ENCODE peak calls at places on chromosomes 12 and 14, in nine cellular contexts. R, A, C, Y, F, O, S, K and M are unnamed samples.

GRCh38 chr12:28248555-28249127 is 58.4 kb downstream of the CCDC91 start:
- DNase-seq in A (no peak), R (no peak), F (no peak), C (no peak), O (no peak), Y (no peak), S (no peak), K (no peak), M (no peak)

GRCh38 chr12:2034633-2035420 is 18.0 kb upstream of the CACNA1C start:
- DNase-seq in F (peak; percentile 89), R (peak; percentile 93), S (peak; percentile 34), Y (peak; percentile 75), K (peak; percentile 84), A (peak; percentile 88), C (peak; percentile 98), O (peak; percentile 91), M (peak; percentile 86)

GRCh38 chr12:99476956-99477355 is 170.6 kb upstream of the GARIN6 start:
- DNase-seq in S (no peak), Y (no peak), K (no peak), R (no peak), A (no peak), F (no peak), O (no peak), C (no peak), M (no peak)

GRCh38 chr12:118064608-118065007 is 3.6 kb upstream of the WSB2 start:
- DNase-seq in O (no peak), R (no peak), Y (no peak), F (no peak), A (no peak), S (no peak), K (no peak), C (no peak), M (peak; percentile 34)

GRCh38 chr14:89617471-89618291 is 200.6 kb upstream of the FOXN3 start:
- DNase-seq in S (no peak), C (no peak), A (no peak), K (no peak), R (peak; percentile 59), O (no peak), F (no peak), Y (no peak), M (peak; percentile 47)

GRCh38 chr14:97458302-97459137 is 661.3 kb downstream of the VRK1 start:
- DNase-seq in S (no peak), R (peak; percentile 28), K (no peak), F (peak; percentile 33), C (peak; percentile 87), O (no peak), Y (no peak), A (no peak), M (no peak)

GRCh38 chr14:103721334-103722120 is 5.9 kb downstream of the ZFYVE21 start:
- DNase-seq in A (no peak), Y (peak; percentile 42), R (no peak), S (no peak), C (peak; percentile 63), K (no peak), O (no peak), F (no peak), M (no peak)

GRCh38 chr12:56951582-56952339 is 5.6 kb downstream of the RDH16 start:
- DNase-seq in F (no peak), K (no peak), O (no peak), S (no peak), Y (no peak), C (no peak), A (no peak), R (no peak), M (no peak)

GRCh38 chr14:95365401-95365800 is 45.7 kb upstream of the CLMN start:
- DNase-seq in Y (no peak), C (no peak), R (no peak), S (no peak), O (no peak), F (no peak), K (no peak), A (no peak), M (no peak)

GRCh38 chr12:122031342-122032216 is 9.9 kb downstream of the BCL7A start:
- DNase-seq in K (no peak), F (no peak), A (no peak), S (no peak), O (peak; percentile 66), Y (peak; percentile 79), R (peak; percentile 59), C (no peak), M (peak; percentile 70)

GRCh38 chr12:77401062-77401461 is 335.7 kb upstream of the E2F7 start:
- DNase-seq in A (no peak), R (no peak), C (no peak), F (no peak), Y (no peak), O (no peak), S (no peak), K (no peak), M (no peak)

GRCh38 chr14:94638330-94638729 is 26.1 kb downstream of the SERPINA3 start:
- DNase-seq in O (peak; percentile 38), F (no peak), K (no peak), R (no peak), S (no peak), C (no peak), Y (no peak), A (no peak), M (no peak)

GRCh38 chr14:100404419-100404818 is 81.3 kb downstream of the SLC25A47 start:
- DNase-seq in R (no peak), Y (no peak), C (no peak), A (no peak), K (no peak), F (no peak), S (no peak), O (no peak), M (no peak)

GRCh38 chr12:7859552-7859951 is 13.2 kb downstream of the SLC2A14 start:
- DNase-seq in K (no peak), R (no peak), O (no peak), F (no peak), A (no peak), C (no peak), S (no peak), Y (no peak), M (no peak)

GRCh38 chr12:22657538-22657937 is 32.6 kb downstream of the ETNK1 start:
- DNase-seq in F (no peak), O (no peak), A (no peak), S (no peak), Y (no peak), R (no peak), K (no peak), C (no peak), M (no peak)

GRCh38 chr14:71780075-71780474 is 152.2 kb upstream of the RGS6 start:
- DNase-seq in S (no peak), R (no peak), K (no peak), C (no peak), F (no peak), O (no peak), Y (no peak), A (no peak), M (no peak)

GRCh38 chr14:61512508-61512907 is 182.8 kb upstream of the HIF1A start:
- DNase-seq in S (no peak), F (no peak), O (no peak), A (no peak), C (no peak), Y (no peak), K (no peak), R (no peak), M (no peak)

GRCh38 chr12:30603129-30603528 is 92.5 kb downstream of the IPO8 start:
- DNase-seq in K (no peak), S (no peak), O (no peak), R (no peak), Y (no peak), C (no peak), A (no peak), F (no peak), M (no peak)

GRCh38 chr12:120710805-120711296 is 593 bp downstream of the UNC119B start:
- DNase-seq in S (no peak), R (peak; percentile 42), O (no peak), Y (peak; percentile 43), K (peak; percentile 38), A (peak; percentile 30), C (no peak), F (no peak), M (peak; percentile 32)

GRCh38 chr14:65208548-65208947 is 106.2 kb upstream of the MAX start:
- DNase-seq in R (no peak), A (no peak), C (peak; percentile 32), O (no peak), F (no peak), S (no peak), Y (no peak), K (no peak), M (no peak)

GRCh38 chr14:65203574-65203973 is 101.3 kb upstream of the MAX start:
- DNase-seq in K (no peak), C (no peak), F (no peak), A (no peak), S (no peak), R (no peak), O (no peak), Y (no peak), M (no peak)

GRCh38 chr14:65206078-65206447 is 103.7 kb upstream of the MAX start:
- DNase-seq in O (no peak), A (no peak), C (no peak), K (no peak), Y (no peak), S (no peak), F (no peak), R (no peak), M (no peak)

GRCh38 chr14:65204056-65204455 is 101.7 kb upstream of the MAX start:
- DNase-seq in F (no peak), Y (no peak), R (no peak), K (no peak), S (no peak), C (no peak), A (no peak), O (no peak), M (no peak)

GRCh38 chr14:65206448-65207096 is 104.3 kb upstream of the MAX start:
- DNase-seq in O (no peak), F (no peak), S (no peak), C (no peak), A (no peak), R (no peak), Y (no peak), K (no peak), M (no peak)
- TF ChIP-seq POLR2A in O (no peak), F (no peak), S (no peak), C (no peak), A (peak; percentile 56), R (no peak), Y (no peak), K (peak; percentile 77), M (no peak)

GRCh38 chr14:49692895-49693737 is at the start of gene KLHDC1:
- DNase-seq in Y (peak; percentile 49), C (peak; percentile 96), R (peak; percentile 89), K (peak; percentile 58), A (peak; percentile 52), O (peak; percentile 87), F (peak; percentile 93), S (peak; percentile 23), M (peak; percentile 76)
- TF ChIP-seq POLR2A in Y (peak; percentile 91), C (peak; percentile 97), R (peak; percentile 95), K (peak; percentile 81), A (no peak), O (peak; percentile 93), F (peak; percentile 84), S (peak; percentile 13), M (peak; percentile 76)

GRCh38 chr12:6828671-6829531 is 694 bp downstream of the P3H3 start:
- DNase-seq in S (no peak), O (no peak), A (no peak), F (peak; percentile 36), C (peak; percentile 91), K (no peak), R (peak; percentile 57), Y (no peak), M (no peak)
- TF ChIP-seq POLR2A in S (no peak), O (no peak), A (no peak), F (no peak), C (no peak), K (no peak), R (peak; percentile 34), Y (no peak), M (no peak)

GRCh38 chr14:24232121-24232644 is at the start of gene NEDD8:
- DNase-seq in F (peak; percentile 95), R (peak; percentile 93), C (peak; percentile 89), S (peak; percentile 73), K (peak; percentile 84), A (peak; percentile 71), Y (peak; percentile 92), O (peak; percentile 93), M (peak; percentile 93)
- TF ChIP-seq POLR2A in F (peak; percentile 63), R (peak; percentile 69), C (peak; percentile 31), S (peak; percentile 63), K (peak; percentile 68), A (peak; percentile 18), Y (peak; percentile 73), O (peak; percentile 33), M (peak; percentile 59)